ENCODE peak calls at places on chromosomes 11 and 22, in four cellular contexts. M is mammary epithelial cell, U is AG04449, X is prostate gland. P is an unnamed sample.

GRCh38 chr11:45677811-45678515 is 12.5 kb upstream of the CHST1 start:
- DNase-seq in X (no peak), U (no peak), M (no peak), P (no peak)

GRCh38 chr11:119491753-119492455 is 68.9 kb upstream of the THY1 start:
- DNase-seq in X (no peak), U (no peak), M (no peak), P (no peak)

GRCh38 chr22:49512471-49512870 is 315.2 kb downstream of the BRD1 start:
- DNase-seq in M (no peak), U (no peak), X (no peak), P (no peak)

GRCh38 chr22:25051983-25052710 is 99.6 kb downstream of the KIAA1671 start:
- DNase-seq in M (no peak), X (no peak), U (no peak), P (no peak)

GRCh38 chr11:16124390-16124789 is 232.0 kb downstream of the SOX6 start:
- DNase-seq in X (no peak), M (no peak), U (no peak), P (no peak)

GRCh38 chr11:118527109-118527508 is at the start of gene TTC36:
- DNase-seq in M (no peak), U (no peak), X (no peak), P (no peak)

GRCh38 chr11:36213050-36213840 is 76.0 kb downstream of the COMMD9 start:
- DNase-seq in U (no peak), X (no peak), M (no peak), P (no peak)

GRCh38 chr11:69939551-69940245 is 120.5 kb upstream of the FGF3 start:
- DNase-seq in M (no peak), X (no peak), U (no peak), P (no peak)

GRCh38 chr11:122287401-122287800 is 171.4 kb upstream of the BLID start:
- DNase-seq in M (no peak), U (no peak), X (no peak), P (no peak)

GRCh38 chr22:45460288-45461109 is 42.2 kb upstream of the FBLN1 start:
- DNase-seq in M (no peak), U (no peak), X (no peak), P (no peak)

GRCh38 chr11:8263109-8263768 is 439 bp downstream of the LMO1 start:
- DNase-seq in X (no peak), M (no peak), U (no peak), P (no peak)

GRCh38 chr22:27456696-27457503 is 344.7 kb downstream of the MN1 start:
- DNase-seq in U (peak), X (no peak), M (peak), P (peak)

GRCh38 chr22:50035131-50035881 is 22.7 kb upstream of the IL17REL start:
- DNase-seq in M (no peak), X (no peak), U (no peak), P (no peak)

GRCh38 chr11:27694992-27695391 is 5.3 kb downstream of the BDNF start:
- DNase-seq in M (no peak), X (no peak), U (no peak), P (no peak)